ENCODE peak calls at places on chromosomes 11 and 22, in ten cellular contexts. R is cardiac fibroblast; A is small intestine; C is CD4-positive, CD25-positive, alpha-beta regulatory T cell; L is coronary artery; N is CD8-positive, alpha-beta memory T cell; T is esophagus squamous epithelium; J is dorsolateral prefrontal cortex; K is kidney epithelial cell; V is NB4. S is an unnamed sample.

GRCh38 chr11:121767433-121767832 is 314.7 kb upstream of the SORL1-AS1 start:
- DNase-seq in C (no peak), K (no peak), L (no peak), J (no peak), N (no peak), T (no peak), R (no peak), V (peak), A (no peak), S (no peak)

GRCh38 chr22:49948958-49949913 is 11.3 kb upstream of the PIM3 start:
- DNase-seq in K (no peak), N (no peak), C (no peak), A (peak), T (no peak), L (no peak), R (no peak), V (no peak), J (no peak), S (peak)

GRCh38 chr11:109048098-109048497 is 373.9 kb upstream of the C11orf87 start:
- DNase-seq in J (no peak), C (no peak), K (no peak), R (peak), V (no peak), L (no peak), A (no peak), T (no peak), N (no peak), S (no peak)

GRCh38 chr22:35324762-35325161 is 25.1 kb downstream of the TOM1 start:
- DNase-seq in A (no peak), C (no peak), N (no peak), R (no peak), J (no peak), V (no peak), T (no peak), K (no peak), L (no peak), S (no peak)

GRCh38 chr11:36431429-36432092 is 78.5 kb downstream of the TRAF6 start:
- DNase-seq in J (no peak), K (peak), V (peak), N (no peak), L (no peak), A (no peak), T (no peak), R (peak), C (peak), S (no peak)

GRCh38 chr11:134224710-134225662 is 515 bp downstream of the VPS26B start:
- DNase-seq in J (peak), A (peak), V (peak), T (no peak), N (peak), K (no peak), R (peak), L (peak), C (peak), S (no peak)

GRCh38 chr11:106694501-106694900 is 323.8 kb downstream of the GUCY1A2 start:
- DNase-seq in R (no peak), K (no peak), L (no peak), N (no peak), A (no peak), J (no peak), V (no peak), C (no peak), T (no peak), S (no peak)

GRCh38 chr22:36439481-36440271 is 41.8 kb downstream of the TXN2 start:
- DNase-seq in T (no peak), R (peak), K (peak), J (no peak), N (no peak), V (peak), A (no peak), C (no peak), L (no peak), S (no peak)

GRCh38 chr11:85948884-85949283 is 93.7 kb downstream of the CCDC83 start:
- DNase-seq in C (no peak), K (no peak), A (no peak), L (no peak), J (no peak), V (no peak), R (peak), N (no peak), T (no peak), S (no peak)

GRCh38 chr11:44766972-44767278 is 40.2 kb downstream of the TSPAN18 start:
- DNase-seq in K (no peak), A (no peak), N (no peak), V (no peak), J (no peak), L (peak), T (no peak), R (peak), C (no peak), S (no peak)

GRCh38 chr22:44128961-44129613 is 51.6 kb upstream of the PARVG start:
- DNase-seq in C (no peak), K (no peak), A (no peak), T (no peak), J (peak), R (no peak), N (no peak), V (no peak), L (no peak), S (no peak)

GRCh38 chr11:3170756-3171670 is 5.9 kb upstream of the OSBPL5 start:
- DNase-seq in J (no peak), K (no peak), A (no peak), V (no peak), T (no peak), R (no peak), L (no peak), N (peak), C (no peak), S (no peak)

GRCh38 chr11:3167143-3168119 is 2.3 kb upstream of the OSBPL5 start:
- DNase-seq in R (no peak), V (peak), C (no peak), A (no peak), L (no peak), J (no peak), N (peak), T (no peak), K (no peak), S (no peak)

GRCh38 chr11:3171931-3172560 is 6.9 kb upstream of the OSBPL5 start:
- DNase-seq in A (no peak), R (no peak), L (no peak), K (no peak), J (no peak), T (no peak), V (no peak), C (no peak), N (peak), S (no peak)

GRCh38 chr11:3169235-3169951 is 4.3 kb upstream of the OSBPL5 start:
- DNase-seq in V (peak), L (no peak), K (no peak), C (peak), N (peak), A (peak), R (peak), J (peak), T (no peak), S (no peak)

DNA sequence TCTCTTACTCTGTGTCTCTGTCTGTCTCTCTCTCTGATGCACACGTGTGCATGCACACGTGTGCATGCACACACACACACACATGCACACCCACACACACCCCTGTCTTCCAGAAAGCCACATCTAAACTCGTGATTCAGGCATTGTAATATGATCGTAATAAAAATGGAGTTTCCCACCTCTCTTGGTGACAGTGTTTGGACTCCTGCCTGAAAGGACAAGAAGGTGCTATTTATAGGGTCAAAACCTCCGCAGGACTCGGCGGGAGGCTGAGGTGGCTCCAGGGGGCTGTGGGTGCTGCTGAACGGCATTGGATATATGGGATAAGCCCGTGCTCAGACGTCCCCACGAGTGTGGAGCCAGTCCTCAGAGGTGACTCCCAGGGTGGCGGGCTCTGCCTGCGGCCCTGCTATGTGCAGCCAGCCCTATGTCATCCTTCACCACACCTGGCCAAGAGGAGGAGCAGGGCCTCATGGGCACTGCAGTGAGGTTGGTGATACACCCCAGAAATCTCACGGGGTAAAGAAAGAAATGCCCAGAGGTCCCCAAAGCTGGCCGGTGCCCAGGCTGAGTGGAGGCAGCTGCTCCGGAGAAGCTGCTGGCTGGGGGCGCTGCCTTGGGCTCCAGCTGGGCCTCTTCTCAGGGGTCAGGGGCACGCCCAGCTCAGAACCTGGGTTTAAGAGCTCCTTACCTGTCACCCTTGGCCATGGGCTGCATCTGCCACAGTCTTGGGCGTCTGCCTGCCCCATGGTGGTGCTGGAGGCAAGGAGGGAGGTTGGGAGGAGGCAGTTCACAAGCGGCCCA is 5.0 kb upstream of the OSBPL5 start:
- DNase-seq in J (no peak), A (no peak), C (no peak), T (no peak), L (no peak), R (no peak), V (no peak), K (no peak), N (peak), S (peak)
- H3K4me3 ChIP-seq in J (peak), A (no peak), C (no peak), T (no peak), L (peak), R (peak), V (peak), K (no peak), N (peak), S (no peak)

DNA sequence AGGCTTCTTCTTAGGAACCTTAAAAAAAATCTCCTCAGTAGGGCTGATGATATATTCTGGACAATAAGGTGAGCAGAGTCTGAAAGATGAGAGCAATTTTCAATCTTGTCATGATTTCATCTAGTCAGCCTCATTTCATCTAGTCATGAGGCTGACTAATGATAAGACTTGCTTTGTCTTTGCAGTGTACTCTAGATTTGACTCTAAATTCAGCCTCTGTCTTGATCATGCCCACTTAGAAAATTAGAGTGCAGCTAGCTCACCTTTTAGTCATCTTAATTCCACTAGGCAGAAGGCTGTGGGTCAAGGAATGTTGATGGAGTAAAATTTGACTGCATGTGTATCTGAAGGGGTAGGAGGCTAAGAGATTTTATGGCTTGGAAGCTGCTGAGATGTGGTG is 5.5 kb downstream of the EHF start:
- DNase-seq in C (no peak), L (no peak), N (no peak), V (no peak), J (no peak), T (no peak), K (no peak), A (no peak), R (no peak), S (no peak)
- H3K4me3 ChIP-seq in C (no peak), L (no peak), N (no peak), V (no peak), J (no peak), T (peak), K (no peak), A (no peak), R (no peak), S (peak)

GRCh38 chr11:112455791-112456190 is 195.1 kb upstream of the PLET1 start:
- DNase-seq in C (no peak), K (no peak), J (no peak), L (no peak), N (no peak), T (no peak), R (no peak), A (peak), V (no peak), S (no peak)
- H3K4me3 ChIP-seq in C (no peak), K (no peak), J (no peak), L (no peak), N (no peak), T (no peak), R (no peak), A (no peak), V (no peak), S (no peak)

GRCh38 chr11:30938801-30939200 is 352.6 kb upstream of the MPPED2 start:
- DNase-seq in A (no peak), C (no peak), T (no peak), J (no peak), K (no peak), N (no peak), V (no peak), R (no peak), L (no peak), S (no peak)
- H3K4me3 ChIP-seq in A (no peak), C (no peak), T (no peak), J (no peak), K (no peak), N (no peak), V (no peak), R (no peak), L (no peak), S (no peak)

GRCh38 chr11:71446150-71446549 is 2.0 kb downstream of the DHCR7 start:
- DNase-seq in V (no peak), C (no peak), R (no peak), N (no peak), J (no peak), K (no peak), T (no peak), A (no peak), L (no peak), S (no peak)
- H3K4me3 ChIP-seq in V (no peak), C (no peak), R (no peak), N (no peak), J (no peak), K (no peak), T (no peak), A (no peak), L (no peak), S (no peak)

GRCh38 chr11:65918211-65919150 is at the start of gene C11orf68:
- DNase-seq in J (no peak), N (peak), A (peak), C (peak), K (no peak), L (no peak), T (no peak), R (peak), V (peak), S (no peak)

GRCh38 chr11:65916391-65916790 is 2.5 kb downstream of the C11orf68 start:
- DNase-seq in K (no peak), C (no peak), N (no peak), R (no peak), J (no peak), V (no peak), L (no peak), T (no peak), A (no peak), S (no peak)

GRCh38 chr11:65915821-65916251 is 3.0 kb downstream of the C11orf68 start:
- DNase-seq in V (peak), N (no peak), C (no peak), R (peak), L (peak), T (no peak), J (no peak), A (no peak), K (peak), S (no peak)

GRCh38 chr11:65917434-65918210 is 1.2 kb downstream of the C11orf68 start:
- DNase-seq in V (no peak), T (no peak), J (no peak), K (no peak), A (no peak), C (no peak), N (no peak), L (no peak), R (no peak), S (no peak)

DNA sequence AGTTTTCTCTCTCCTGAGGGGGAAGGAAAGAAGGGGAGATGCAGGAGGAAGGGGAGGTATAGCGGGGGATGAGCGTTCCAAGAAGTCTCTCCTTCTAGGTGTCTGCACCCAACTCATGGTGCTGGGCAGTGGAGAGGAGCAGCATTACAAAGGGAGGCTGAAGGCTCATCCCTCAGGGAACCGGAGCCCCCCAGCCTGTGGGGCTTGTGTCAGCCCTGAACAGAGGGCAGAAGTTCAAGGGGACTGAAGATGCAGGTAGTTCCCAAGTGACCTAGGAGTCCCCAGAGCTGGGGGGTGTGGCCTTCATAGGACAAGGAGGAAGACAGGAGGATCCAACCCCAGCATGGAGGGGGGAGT is 1.8 kb downstream of the C11orf68 start:
- DNase-seq in T (no peak), R (no peak), C (no peak), V (no peak), A (no peak), N (no peak), K (no peak), J (no peak), L (no peak), S (no peak)
- H3K4me3 ChIP-seq in T (no peak), R (peak), C (no peak), V (no peak), A (no peak), N (no peak), K (no peak), J (peak), L (peak), S (no peak)

DNA sequence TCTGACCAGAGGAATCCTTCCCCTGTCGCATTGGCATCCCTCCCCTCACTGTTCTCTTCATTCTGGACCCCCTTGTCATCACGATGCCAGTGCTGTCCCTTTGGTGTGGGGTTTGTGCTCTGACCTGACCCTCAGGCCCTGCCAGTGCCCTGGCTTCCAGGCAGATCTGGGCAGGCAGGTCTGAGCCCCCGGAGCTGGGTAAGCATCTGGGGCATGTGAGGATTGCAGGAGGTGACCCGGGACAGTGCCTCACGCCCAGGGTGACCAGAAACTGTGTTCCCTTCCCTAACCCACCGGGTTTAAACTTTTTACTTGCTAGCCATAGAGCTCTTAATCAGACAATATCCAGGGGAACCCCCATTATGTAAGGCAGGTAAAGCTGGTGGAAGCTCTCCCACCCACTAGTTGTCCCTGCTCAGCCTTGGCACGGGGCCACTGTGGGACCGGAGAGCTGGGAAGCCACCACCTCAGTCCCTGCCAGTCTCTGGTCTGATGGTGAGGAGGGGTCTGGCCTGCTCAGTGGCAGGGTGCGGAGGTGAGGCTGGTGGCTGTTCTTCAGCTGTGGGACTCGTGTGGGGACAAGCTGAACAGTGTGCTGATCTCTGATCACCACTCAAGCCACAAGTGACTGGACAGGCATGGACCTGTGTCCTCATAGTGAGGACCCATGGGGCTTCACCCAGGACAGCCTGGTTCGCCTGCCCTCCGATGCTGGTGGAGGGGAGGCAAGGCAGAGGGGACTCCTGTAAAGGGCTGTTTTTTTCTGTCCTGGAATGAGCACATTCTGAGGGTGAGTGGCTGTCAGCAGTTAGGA is 38.0 kb downstream of the BCR start:
- DNase-seq in C (no peak), V (no peak), L (no peak), A (no peak), K (no peak), J (no peak), T (no peak), R (no peak), N (no peak), S (no peak)
- H3K4me3 ChIP-seq in C (no peak), V (peak), L (peak), A (no peak), K (no peak), J (no peak), T (no peak), R (no peak), N (peak), S (no peak)